ENCODE peak calls at places on chromosomes 16 and 17, in seven cellular contexts. Y is activated CD4-positive, alpha-beta memory T cell treated with anti-CD3 and anti-CD28 coated beads for 36 hours; S is SHP77; O is activated CD4-positive, alpha-beta T cell treated with anti-CD3 and anti-CD28 coated beads, Interleukin-2, amount 10 ng/mL, durations not matched to agents 24 days and 14 days; A is Right ventricle myocardium superior; V is GM23248; I is NCI-H1417. M is an unnamed sample.

GRCh38 chr16:22191966-22192260 is 14.2 kb upstream of the EEF2K start:
- DNase-seq in Y (peak; percentile 63), S (peak; percentile 37), O (peak; percentile 84), A (no peak), V (peak; percentile 54), I (no peak), M (no peak)

GRCh38 chr17:79923974-79924638 is 84.9 kb upstream of the CBX4 start:
- DNase-seq in Y (peak; percentile 70), S (peak; percentile 62), O (peak; percentile 84), A (no peak), V (peak; percentile 43), I (no peak), M (peak; percentile 53)

GRCh38 chr17:47618416-47618815 is 31.3 kb upstream of the KPNB1 start:
- DNase-seq in Y (no peak), S (no peak), O (no peak), A (no peak), V (peak; percentile 58), I (no peak), M (no peak)

GRCh38 chr16:67668495-67669157 is 2.0 kb downstream of the C16orf86 start:
- DNase-seq in Y (no peak), S (no peak), O (peak; percentile 77), A (no peak), V (peak; percentile 20), I (no peak), M (no peak)

GRCh38 chr17:52064791-52065211 is 93.7 kb downstream of the CA10 start:
- DNase-seq in Y (no peak), S (no peak), O (no peak), A (no peak), V (peak; percentile 2), I (no peak), M (no peak)

GRCh38 chr17:17108681-17109049 is 66.4 kb downstream of the MPRIP start:
- DNase-seq in Y (no peak), S (peak; percentile 55), O (no peak), A (no peak), V (peak; percentile 21), I (no peak), M (no peak)

GRCh38 chr16:17379121-17379571 is 91.6 kb downstream of the XYLT1 start:
- DNase-seq in Y (no peak), S (no peak), O (no peak), A (peak; percentile 74), V (peak; percentile 70), I (no peak), M (no peak)

GRCh38 chr16:89268585-89268984 is 51.1 kb downstream of the ZNF778 start:
- DNase-seq in Y (no peak), S (no peak), O (no peak), A (peak; percentile 24), V (no peak), I (no peak), M (no peak)

GRCh38 chr17:78016852-78017251 is 58.3 kb downstream of the TNRC6C start:
- DNase-seq in Y (no peak), S (no peak), O (no peak), A (no peak), V (no peak), I (no peak), M (no peak)

GRCh38 chr17:47292206-47292605 is 31.5 kb upstream of the EFCAB13 start:
- DNase-seq in Y (no peak), S (no peak), O (no peak), A (no peak), V (no peak), I (no peak), M (no peak)

GRCh38 chr17:83025636-83026280 is 53.7 kb upstream of the METRNL start:
- DNase-seq in Y (no peak), S (no peak), O (no peak), A (no peak), V (no peak), I (no peak), M (no peak)

GRCh38 chr16:51818342-51818944 is 667.4 kb upstream of the SALL1 start:
- DNase-seq in Y (peak; percentile 9), S (peak; percentile 16), O (peak; percentile 63), A (peak; percentile 39), V (peak; percentile 64), I (peak; percentile 83), M (no peak)

M was measured in GF-D8.